ENCODE peak calls at places on chromosomes 1 and 21, in seven cellular contexts. P is H9; Z is effector memory CD4-positive, alpha-beta T cell; G is mammary epithelial cell; Q is A673; V is transverse colon; H is CD4-positive, alpha-beta T cell. J is an unnamed sample.

GRCh38 chr1:32335951-32336867 is at the start of gene MARCKSL1:
- DNase-seq in H (peak; percentile 86), Q (peak; percentile 85), V (peak; percentile 88), G (peak; percentile 34), P (peak; percentile 84), Z (peak; percentile 83), J (no peak)

GRCh38 chr1:25914074-25914995 is 8.1 kb upstream of the STMN1 start:
- DNase-seq in Z (no peak), H (no peak), Q (no peak), P (no peak), V (no peak), G (no peak), J (no peak)

GRCh38 chr1:248611883-248612282 is 14.4 kb upstream of the OR2T10 start:
- DNase-seq in Q (peak; percentile 50), G (no peak), H (no peak), P (no peak), V (no peak), Z (no peak), J (no peak)

GRCh38 chr1:88897070-88897730 is 5.8 kb upstream of the GTF2B start:
- DNase-seq in G (no peak), P (no peak), V (no peak), Q (no peak), H (no peak), Z (no peak), J (no peak)

GRCh38 chr1:69991644-69992043 is 213.7 kb downstream of the LRRC40 start:
- DNase-seq in Z (no peak), H (no peak), P (no peak), V (no peak), Q (no peak), G (no peak), J (no peak)

GRCh38 chr21:31497939-31498338 is 153.9 kb upstream of the TIAM1 start:
- DNase-seq in P (no peak), V (no peak), Z (no peak), G (no peak), Q (no peak), H (no peak), J (no peak)

GRCh38 chr21:42683371-42684108 is 30.1 kb downstream of the PDE9A start:
- DNase-seq in Z (no peak), H (no peak), V (no peak), P (no peak), G (no peak), Q (no peak), J (no peak)

GRCh38 chr1:209490013-209490412 is 93.5 kb upstream of the CAMK1G start:
- DNase-seq in Q (peak; percentile 29), P (no peak), Z (no peak), V (no peak), G (peak; percentile 26), H (no peak), J (no peak)

GRCh38 chr1:33257759-33258712 is 1.7 kb downstream of the ZNF362 start:
- DNase-seq in H (no peak), V (peak; percentile 32), G (peak; percentile 30), P (no peak), Z (no peak), Q (no peak), J (no peak)

GRCh38 chr1:184143449-184143848 is 91.9 kb downstream of the TSEN15 start:
- DNase-seq in Z (no peak), Q (peak; percentile 62), G (no peak), P (no peak), V (no peak), H (no peak), J (no peak)

GRCh38 chr1:235913311-235913710 is 46.6 kb upstream of the LYST start:
- DNase-seq in Q (no peak), Z (no peak), P (no peak), H (no peak), V (no peak), G (peak; percentile 56), J (no peak)

GRCh38 chr1:149844650-149845255 is 54.6 kb upstream of the BOLA1 start:
- DNase-seq in H (no peak), Z (no peak), Q (no peak), G (no peak), P (no peak), V (no peak), J (no peak)

GRCh38 chr1:32619701-32620485 is 30.5 kb downstream of the ZBTB8OS start:
- DNase-seq in P (no peak), G (no peak), V (no peak), H (no peak), Z (no peak), Q (peak; percentile 33), J (no peak)

GRCh38 chr1:162475089-162475488 is 22.5 kb upstream of the UHMK1 start:
- DNase-seq in Q (no peak), Z (no peak), G (no peak), P (no peak), H (no peak), V (no peak), J (no peak)

GRCh38 chr1:36696261-36696940 is 213.7 kb upstream of the CSF3R start:
- DNase-seq in G (no peak), H (no peak), P (no peak), Q (no peak), V (no peak), Z (no peak), J (no peak)

GRCh38 chr21:45150630-45151265 is 76.4 kb downstream of the ADARB1 start:
- DNase-seq in Z (no peak), H (no peak), Q (no peak), G (no peak), P (no peak), V (no peak), J (no peak)

GRCh38 chr1:84409888-84410287 is 11.6 kb downstream of the DNASE2B start:
- DNase-seq in V (no peak), Z (no peak), P (no peak), G (no peak), Q (no peak), H (no peak), J (no peak)

GRCh38 chr1:244226440-244226839 is 175.4 kb downstream of the ZBTB18 start:
- DNase-seq in Q (no peak), G (peak; percentile 33), Z (no peak), H (no peak), V (no peak), P (no peak), J (no peak)

GRCh38 chr1:160209656-160210046 is 4.5 kb downstream of the PEA15 start:
- DNase-seq in Z (no peak), V (no peak), P (no peak), Q (no peak), G (no peak), H (no peak), J (no peak)

GRCh38 chr1:68570859-68571258 is 74.0 kb upstream of the DEPDC1 start:
- DNase-seq in H (no peak), V (no peak), P (no peak), G (no peak), Z (no peak), Q (no peak), J (no peak)

GRCh38 chr1:156963621-156964020 is 43.2 kb downstream of the LRRC71 start:
- DNase-seq in G (no peak), H (peak; percentile 42), Z (no peak), Q (no peak), V (no peak), P (no peak), J (no peak)

GRCh38 chr1:66434096-66434495 is 99.9 kb upstream of the SGIP1 start:
- DNase-seq in G (peak; percentile 27), Q (no peak), Z (no peak), H (no peak), V (no peak), P (no peak), J (no peak)
- H3K27ac ChIP-seq in G (no peak overlapping the region), Q (no peak overlapping the region), Z (no peak overlapping the region), H (no peak overlapping the region), V (no peak overlapping the region), P (no peak overlapping the region), J (no peak overlapping the region)

DNA sequence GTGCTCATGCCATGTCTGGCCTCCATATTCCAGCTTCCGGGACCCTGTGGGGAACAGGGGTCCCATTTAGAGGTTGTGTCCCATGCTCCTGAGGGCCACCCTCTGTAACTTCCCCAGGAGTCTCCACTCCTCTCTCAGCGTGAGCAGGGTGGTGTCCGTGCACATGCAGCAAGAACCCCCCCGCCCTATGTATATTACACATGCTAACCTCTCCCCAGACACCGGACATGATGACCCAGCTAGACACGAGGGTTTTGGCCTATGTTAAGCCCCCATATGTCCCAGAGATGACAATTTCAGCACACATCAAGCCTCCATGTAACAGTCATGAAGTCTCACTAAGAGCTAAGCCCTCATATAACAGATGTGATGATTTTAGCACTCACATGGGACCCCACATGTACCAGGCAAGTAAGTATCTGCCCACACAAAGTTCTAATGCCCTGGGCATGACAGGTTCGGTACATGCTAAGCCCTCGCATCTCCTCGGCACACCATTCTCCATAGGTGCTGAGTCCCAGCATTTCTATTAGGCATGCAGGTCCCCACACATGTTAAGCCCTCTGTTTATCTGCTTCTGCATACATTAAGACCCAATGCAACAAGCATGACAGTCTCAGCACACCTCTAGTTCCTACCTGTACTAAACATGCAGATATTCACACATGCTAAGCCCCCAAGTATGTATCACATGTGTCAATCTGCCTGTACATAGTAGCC is 7.1 kb downstream of the FHL3 start:
- DNase-seq in P (no peak), H (no peak), V (no peak), Z (no peak), Q (no peak), G (no peak), J (no peak)
- H3K27ac ChIP-seq in P (no peak overlapping the region), H (no peak overlapping the region), V (peak overlapping the region; percentile 80), Z (no peak overlapping the region), Q (peak overlapping the region; percentile 99), G (no peak overlapping the region), J (no peak overlapping the region)

DNA sequence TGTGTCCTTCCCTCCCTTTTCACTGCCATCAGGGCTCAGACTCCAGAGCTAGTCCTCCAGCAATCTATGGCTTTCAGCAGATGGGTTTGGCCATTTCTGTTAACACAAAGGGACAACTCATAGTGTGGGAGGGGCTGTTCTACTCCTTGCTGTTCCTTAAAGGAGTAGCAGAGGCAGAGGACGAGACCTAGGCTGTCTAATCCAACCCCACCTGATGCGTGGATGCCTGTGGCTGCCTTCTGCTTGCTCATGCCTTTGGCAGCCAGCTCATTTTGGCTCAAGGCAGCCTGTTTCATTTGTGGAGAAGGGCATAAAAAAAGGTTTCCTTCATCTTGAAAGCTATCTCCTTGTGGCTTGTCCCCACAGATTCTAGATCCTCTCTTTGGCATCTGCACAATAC is 27.0 kb downstream of the MFSD2A start:
- DNase-seq in G (peak; percentile 96), P (peak; percentile 39), H (no peak), Z (no peak), V (peak; percentile 15), Q (no peak), J (peak; percentile 86)
- H3K27ac ChIP-seq in G (peak overlapping the region; percentile 60), P (no peak overlapping the region), H (no peak overlapping the region), Z (no peak overlapping the region), V (peak overlapping the region; percentile 91), Q (no peak overlapping the region), J (peak overlapping the region; percentile 95)

GRCh38 chr1:77639557-77640069 is 42.8 kb downstream of the ZZZ3 start:
- DNase-seq in Q (no peak), P (no peak), H (no peak), G (no peak), Z (no peak), V (no peak), J (no peak)
- H3K27ac ChIP-seq in Q (no peak overlapping the region), P (no peak overlapping the region), H (no peak overlapping the region), G (peak overlapping the region; percentile 7), Z (no peak overlapping the region), V (no peak overlapping the region), J (peak overlapping the region; percentile 27)

DNA sequence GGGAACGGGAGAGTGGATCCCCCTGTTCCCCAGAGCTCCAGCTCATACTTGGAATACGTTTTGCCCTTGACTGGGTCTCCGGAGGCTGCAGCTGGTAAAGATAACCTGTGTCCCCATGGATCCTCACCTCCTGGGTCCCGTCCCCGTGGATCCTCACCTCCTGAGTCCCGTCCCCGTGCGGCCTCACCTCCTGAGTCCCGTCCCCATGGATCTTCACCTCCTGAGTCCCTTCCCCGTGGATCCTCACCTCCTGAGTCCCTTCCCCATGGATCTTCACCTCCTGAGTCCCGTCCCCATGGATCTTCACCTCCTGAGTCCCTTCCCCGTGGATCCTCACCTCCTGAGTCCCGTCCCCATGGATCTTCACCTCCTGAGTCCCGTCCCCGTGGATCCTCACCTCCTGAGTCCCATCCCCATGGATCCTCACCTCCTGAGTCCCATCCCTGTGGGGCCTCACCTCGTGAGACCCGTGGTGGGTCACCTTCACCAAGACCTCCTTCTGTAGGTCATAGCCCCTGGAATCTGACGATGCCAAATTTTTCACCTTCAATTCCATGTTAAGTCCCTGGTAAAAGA is 61.4 kb downstream of the SCCPDH start:
- DNase-seq in H (no peak), V (no peak), Q (peak; percentile 23), Z (no peak), P (peak; percentile 36), G (no peak), J (no peak)
- H3K27ac ChIP-seq in H (no peak overlapping the region), V (no peak overlapping the region), Q (no peak overlapping the region), Z (no peak overlapping the region), P (no peak overlapping the region), G (no peak overlapping the region), J (no peak overlapping the region)